ENCODE peak calls at places on chromosomes 16 and 17, in ten cellular contexts. One of them, this sample, is unnamed.

GRCh38 chr16:89711601-89712475 is 8.9 kb downstream of the VPS9D1 start:
- DNase-seq in RWPE1: peak
- DNase-seq in progenitor cell of endocrine pancreas: no peak
- DNase-seq in psoas muscle: no peak
- DNase-seq in activated CD4-positive, CD25-positive, alpha-beta regulatory T cell treated with anti-CD3 and anti-CD28 coated beads, Interleukin-2, amount 50 U/mL, for 72 hours: peak
- DNase-seq in KG1: peak
- DNase-seq in NCI-H510A treated with DMSO at 0.1 percent for 48 hours: no peak
- DNase-seq in adrenal gland: no peak
- DNase-seq in skeletal muscle cell: no peak
- DNase-seq in BJ: no peak
- DNase-seq in this sample: no peak

GRCh38 chr16:27237229-27238015 is 31.1 kb downstream of the NSMCE1 start:
- DNase-seq in psoas muscle: no peak
- DNase-seq in BJ: no peak
- DNase-seq in RWPE1: no peak
- DNase-seq in progenitor cell of endocrine pancreas: no peak
- DNase-seq in adrenal gland: peak
- DNase-seq in skeletal muscle cell: no peak
- DNase-seq in activated CD4-positive, CD25-positive, alpha-beta regulatory T cell treated with anti-CD3 and anti-CD28 coated beads, Interleukin-2, amount 50 U/mL, for 72 hours: peak
- DNase-seq in KG1: peak
- DNase-seq in NCI-H510A treated with DMSO at 0.1 percent for 48 hours: peak
- DNase-seq in this sample: no peak

GRCh38 chr17:6642592-6642991 is 1.7 kb downstream of the TXNDC17 start:
- DNase-seq in KG1: no peak
- DNase-seq in adrenal gland: no peak
- DNase-seq in NCI-H510A treated with DMSO at 0.1 percent for 48 hours: no peak
- DNase-seq in progenitor cell of endocrine pancreas: no peak
- DNase-seq in skeletal muscle cell: no peak
- DNase-seq in psoas muscle: no peak
- DNase-seq in activated CD4-positive, CD25-positive, alpha-beta regulatory T cell treated with anti-CD3 and anti-CD28 coated beads, Interleukin-2, amount 50 U/mL, for 72 hours: no peak
- DNase-seq in RWPE1: peak
- DNase-seq in BJ: no peak
- DNase-seq in this sample: no peak

GRCh38 chr16:55488306-55488705 is 9.3 kb downstream of the MMP2 start:
- DNase-seq in psoas muscle: no peak
- DNase-seq in KG1: no peak
- DNase-seq in adrenal gland: no peak
- DNase-seq in progenitor cell of endocrine pancreas: no peak
- DNase-seq in activated CD4-positive, CD25-positive, alpha-beta regulatory T cell treated with anti-CD3 and anti-CD28 coated beads, Interleukin-2, amount 50 U/mL, for 72 hours: no peak
- DNase-seq in skeletal muscle cell: no peak
- DNase-seq in RWPE1: no peak
- DNase-seq in NCI-H510A treated with DMSO at 0.1 percent for 48 hours: no peak
- DNase-seq in BJ: no peak
- DNase-seq in this sample: no peak

GRCh38 chr17:55177159-55177913 is 87.4 kb upstream of the HLF start:
- DNase-seq in RWPE1: no peak
- DNase-seq in adrenal gland: no peak
- DNase-seq in BJ: no peak
- DNase-seq in KG1: no peak
- DNase-seq in psoas muscle: no peak
- DNase-seq in NCI-H510A treated with DMSO at 0.1 percent for 48 hours: no peak
- DNase-seq in skeletal muscle cell: no peak
- DNase-seq in progenitor cell of endocrine pancreas: no peak
- DNase-seq in activated CD4-positive, CD25-positive, alpha-beta regulatory T cell treated with anti-CD3 and anti-CD28 coated beads, Interleukin-2, amount 50 U/mL, for 72 hours: no peak
- DNase-seq in this sample: no peak

GRCh38 chr17:8126306-8127066 is 2.6 kb upstream of the HES7 start:
- DNase-seq in adrenal gland: no peak
- DNase-seq in activated CD4-positive, CD25-positive, alpha-beta regulatory T cell treated with anti-CD3 and anti-CD28 coated beads, Interleukin-2, amount 50 U/mL, for 72 hours: peak
- DNase-seq in KG1: no peak
- DNase-seq in skeletal muscle cell: no peak
- DNase-seq in BJ: no peak
- DNase-seq in progenitor cell of endocrine pancreas: no peak
- DNase-seq in NCI-H510A treated with DMSO at 0.1 percent for 48 hours: peak
- DNase-seq in RWPE1: no peak
- DNase-seq in psoas muscle: no peak
- DNase-seq in this sample: no peak

GRCh38 chr16:54048994-54049929 is 237.3 kb downstream of the IRX3 start:
- DNase-seq in activated CD4-positive, CD25-positive, alpha-beta regulatory T cell treated with anti-CD3 and anti-CD28 coated beads, Interleukin-2, amount 50 U/mL, for 72 hours: no peak
- DNase-seq in progenitor cell of endocrine pancreas: no peak
- DNase-seq in psoas muscle: no peak
- DNase-seq in NCI-H510A treated with DMSO at 0.1 percent for 48 hours: no peak
- DNase-seq in skeletal muscle cell: no peak
- DNase-seq in BJ: no peak
- DNase-seq in adrenal gland: no peak
- DNase-seq in KG1: no peak
- DNase-seq in RWPE1: no peak
- DNase-seq in this sample: no peak

GRCh38 chr17:15918661-15919259 is 26.2 kb upstream of the ADORA2B start:
- DNase-seq in NCI-H510A treated with DMSO at 0.1 percent for 48 hours: no peak
- DNase-seq in RWPE1: no peak
- DNase-seq in BJ: no peak
- DNase-seq in KG1: no peak
- DNase-seq in activated CD4-positive, CD25-positive, alpha-beta regulatory T cell treated with anti-CD3 and anti-CD28 coated beads, Interleukin-2, amount 50 U/mL, for 72 hours: no peak
- DNase-seq in adrenal gland: no peak
- DNase-seq in skeletal muscle cell: no peak
- DNase-seq in progenitor cell of endocrine pancreas: no peak
- DNase-seq in psoas muscle: no peak
- DNase-seq in this sample: no peak

GRCh38 chr17:80365001-80365965 is 49.7 kb upstream of the ENDOV start:
- DNase-seq in activated CD4-positive, CD25-positive, alpha-beta regulatory T cell treated with anti-CD3 and anti-CD28 coated beads, Interleukin-2, amount 50 U/mL, for 72 hours: no peak
- DNase-seq in psoas muscle: no peak
- DNase-seq in progenitor cell of endocrine pancreas: no peak
- DNase-seq in skeletal muscle cell: no peak
- DNase-seq in NCI-H510A treated with DMSO at 0.1 percent for 48 hours: no peak
- DNase-seq in adrenal gland: no peak
- DNase-seq in RWPE1: no peak
- DNase-seq in BJ: no peak
- DNase-seq in KG1: no peak
- DNase-seq in this sample: no peak

GRCh38 chr17:82941021-82942001 is 101.5 kb upstream of the ZNF750 start:
- DNase-seq in adrenal gland: peak
- DNase-seq in RWPE1: no peak
- DNase-seq in skeletal muscle cell: no peak
- DNase-seq in activated CD4-positive, CD25-positive, alpha-beta regulatory T cell treated with anti-CD3 and anti-CD28 coated beads, Interleukin-2, amount 50 U/mL, for 72 hours: peak
- DNase-seq in BJ: no peak
- DNase-seq in progenitor cell of endocrine pancreas: no peak
- DNase-seq in KG1: no peak
- DNase-seq in NCI-H510A treated with DMSO at 0.1 percent for 48 hours: no peak
- DNase-seq in psoas muscle: no peak
- DNase-seq in this sample: no peak

GRCh38 chr17:57569860-57570259 is 175.2 kb downstream of the CCDC182 start:
- DNase-seq in progenitor cell of endocrine pancreas: no peak
- DNase-seq in RWPE1: no peak
- DNase-seq in KG1: no peak
- DNase-seq in adrenal gland: no peak
- DNase-seq in skeletal muscle cell: no peak
- DNase-seq in NCI-H510A treated with DMSO at 0.1 percent for 48 hours: no peak
- DNase-seq in BJ: peak
- DNase-seq in activated CD4-positive, CD25-positive, alpha-beta regulatory T cell treated with anti-CD3 and anti-CD28 coated beads, Interleukin-2, amount 50 U/mL, for 72 hours: no peak
- DNase-seq in psoas muscle: no peak
- DNase-seq in this sample: peak

GRCh38 chr17:54900457-54901229 is at the start of gene TOM1L1:
- DNase-seq in NCI-H510A treated with DMSO at 0.1 percent for 48 hours: peak
- DNase-seq in KG1: no peak
- DNase-seq in adrenal gland: peak
- DNase-seq in skeletal muscle cell: no peak
- DNase-seq in progenitor cell of endocrine pancreas: peak
- DNase-seq in activated CD4-positive, CD25-positive, alpha-beta regulatory T cell treated with anti-CD3 and anti-CD28 coated beads, Interleukin-2, amount 50 U/mL, for 72 hours: no peak
- DNase-seq in RWPE1: peak
- DNase-seq in psoas muscle: peak
- DNase-seq in BJ: peak
- DNase-seq in this sample: peak

GRCh38 chr16:89392881-89393730 is 97.3 kb downstream of the ANKRD11 start:
- DNase-seq in BJ: no peak
- DNase-seq in KG1: no peak
- DNase-seq in adrenal gland: no peak
- DNase-seq in progenitor cell of endocrine pancreas: no peak
- DNase-seq in activated CD4-positive, CD25-positive, alpha-beta regulatory T cell treated with anti-CD3 and anti-CD28 coated beads, Interleukin-2, amount 50 U/mL, for 72 hours: no peak
- DNase-seq in skeletal muscle cell: no peak
- DNase-seq in psoas muscle: no peak
- DNase-seq in NCI-H510A treated with DMSO at 0.1 percent for 48 hours: no peak
- DNase-seq in RWPE1: no peak
- DNase-seq in this sample: no peak

GRCh38 chr16:83533193-83533592 is 274.6 kb upstream of the HSBP1 start:
- DNase-seq in progenitor cell of endocrine pancreas: no peak
- DNase-seq in psoas muscle: no peak
- DNase-seq in KG1: no peak
- DNase-seq in adrenal gland: no peak
- DNase-seq in RWPE1: peak
- DNase-seq in BJ: no peak
- DNase-seq in skeletal muscle cell: peak
- DNase-seq in activated CD4-positive, CD25-positive, alpha-beta regulatory T cell treated with anti-CD3 and anti-CD28 coated beads, Interleukin-2, amount 50 U/mL, for 72 hours: no peak
- DNase-seq in NCI-H510A treated with DMSO at 0.1 percent for 48 hours: peak
- DNase-seq in this sample: no peak

This sample was measured in NCI-H1436 treated with DMSO at 0.1 percent for 48 hours.